ENCODE peak calls at places on chromosomes 5 and 9, in five cellular contexts. One of them, this sample, is unnamed.

GRCh38 chr9:110744753-110745522 is 76.3 kb downstream of the MUSK start:
- DNase-seq in fibroblast of pulmonary artery: peak
- DNase-seq in left lung: no peak
- DNase-seq in mammary epithelial cell: peak
- DNase-seq in AG04449: peak
- DNase-seq in this sample: no peak

GRCh38 chr5:142720561-142721275 is 34.8 kb upstream of the FGF1 start:
- DNase-seq in fibroblast of pulmonary artery: peak
- DNase-seq in left lung: no peak
- DNase-seq in mammary epithelial cell: peak
- DNase-seq in AG04449: no peak
- DNase-seq in this sample: peak

GRCh38 chr5:83209963-83210362 is 132.6 kb downstream of the XRCC4 start:
- DNase-seq in fibroblast of pulmonary artery: no peak
- DNase-seq in left lung: no peak
- DNase-seq in mammary epithelial cell: no peak
- DNase-seq in AG04449: no peak
- DNase-seq in this sample: no peak

GRCh38 chr9:95726756-95727155 is 148.7 kb upstream of the ERCC6L2 start:
- DNase-seq in fibroblast of pulmonary artery: peak
- DNase-seq in left lung: no peak
- DNase-seq in mammary epithelial cell: peak
- DNase-seq in AG04449: peak
- DNase-seq in this sample: no peak

GRCh38 chr5:144356489-144356888 is 185.8 kb downstream of the KCTD16 start:
- DNase-seq in fibroblast of pulmonary artery: no peak
- DNase-seq in left lung: no peak
- DNase-seq in mammary epithelial cell: no peak
- DNase-seq in AG04449: no peak
- DNase-seq in this sample: no peak

GRCh38 chr9:129685220-129685932 is 19.9 kb downstream of the PRRX2 start:
- DNase-seq in fibroblast of pulmonary artery: no peak
- DNase-seq in left lung: no peak
- DNase-seq in mammary epithelial cell: peak
- DNase-seq in AG04449: no peak
- DNase-seq in this sample: no peak

GRCh38 chr9:38482918-38483592 is 58.8 kb upstream of the IGFBPL1 start:
- DNase-seq in fibroblast of pulmonary artery: no peak
- DNase-seq in left lung: no peak
- DNase-seq in mammary epithelial cell: peak
- DNase-seq in AG04449: no peak
- DNase-seq in this sample: no peak

GRCh38 chr5:65482280-65482726 is 583 bp upstream of the ADAMTS6 start:
- DNase-seq in fibroblast of pulmonary artery: peak
- DNase-seq in left lung: no peak
- DNase-seq in mammary epithelial cell: peak
- DNase-seq in AG04449: no peak
- DNase-seq in this sample: no peak

GRCh38 chr5:14256756-14257393 is 113.7 kb downstream of the TRIO start:
- DNase-seq in fibroblast of pulmonary artery: no peak
- DNase-seq in left lung: no peak
- DNase-seq in mammary epithelial cell: no peak
- DNase-seq in AG04449: no peak
- DNase-seq in this sample: no peak

GRCh38 chr9:98992885-98993569 is 49.3 kb downstream of the COL15A1 start:
- DNase-seq in fibroblast of pulmonary artery: no peak
- DNase-seq in left lung: no peak
- DNase-seq in mammary epithelial cell: no peak
- DNase-seq in AG04449: no peak
- DNase-seq in this sample: no peak

GRCh38 chr5:59893436-59894227 is at the start of gene PDE4D:
- DNase-seq in fibroblast of pulmonary artery: peak
- DNase-seq in left lung: peak
- DNase-seq in mammary epithelial cell: peak
- DNase-seq in AG04449: no peak
- DNase-seq in this sample: peak

GRCh38 chr5:67178085-67178484 is 18.5 kb downstream of the CD180 start:
- DNase-seq in fibroblast of pulmonary artery: no peak
- DNase-seq in left lung: no peak
- DNase-seq in mammary epithelial cell: no peak
- DNase-seq in AG04449: no peak
- DNase-seq in this sample: no peak

GRCh38 chr9:21434202-21435014 is 5.8 kb upstream of the IFNA1 start:
- DNase-seq in fibroblast of pulmonary artery: peak
- DNase-seq in left lung: no peak
- DNase-seq in mammary epithelial cell: peak
- DNase-seq in AG04449: peak
- DNase-seq in this sample: no peak

GRCh38 chr9:87792831-87793288 is 66.9 kb downstream of the CTSL start:
- DNase-seq in fibroblast of pulmonary artery: peak
- DNase-seq in left lung: peak
- DNase-seq in mammary epithelial cell: peak
- DNase-seq in AG04449: no peak
- DNase-seq in this sample: peak

GRCh38 chr9:81724242-81724889 is 35.0 kb upstream of the TLE1 start:
- DNase-seq in fibroblast of pulmonary artery: peak
- DNase-seq in left lung: peak
- DNase-seq in mammary epithelial cell: no peak
- DNase-seq in AG04449: no peak
- DNase-seq in this sample: no peak

GRCh38 chr5:36885149-36885548 is 8.6 kb downstream of the NIPBL start:
- DNase-seq in fibroblast of pulmonary artery: no peak
- DNase-seq in left lung: peak
- DNase-seq in mammary epithelial cell: no peak
- DNase-seq in AG04449: no peak
- DNase-seq in this sample: peak

GRCh38 chr9:126401581-126401980 is 75.0 kb downstream of the MVB12B start:
- DNase-seq in fibroblast of pulmonary artery: no peak
- DNase-seq in left lung: no peak
- DNase-seq in mammary epithelial cell: no peak
- DNase-seq in AG04449: no peak
- DNase-seq in this sample: no peak
- H3K4me3 ChIP-seq in fibroblast of pulmonary artery: no peak
- H3K4me3 ChIP-seq in left lung: no peak
- H3K4me3 ChIP-seq in mammary epithelial cell: no peak
- H3K4me3 ChIP-seq in AG04449: no peak
- H3K4me3 ChIP-seq in this sample: no peak

GRCh38 chr9:72309366-72310133 is 55.5 kb downstream of the ZFAND5 start:
- DNase-seq in fibroblast of pulmonary artery: no peak
- DNase-seq in left lung: no peak
- DNase-seq in mammary epithelial cell: peak
- DNase-seq in AG04449: no peak
- DNase-seq in this sample: no peak

GRCh38 chr9:72313507-72313906 is 51.5 kb downstream of the ZFAND5 start:
- DNase-seq in fibroblast of pulmonary artery: no peak
- DNase-seq in left lung: no peak
- DNase-seq in mammary epithelial cell: no peak
- DNase-seq in AG04449: no peak
- DNase-seq in this sample: no peak

GRCh38 chr9:72315510-72316287 is 49.3 kb downstream of the ZFAND5 start:
- DNase-seq in fibroblast of pulmonary artery: peak
- DNase-seq in left lung: no peak
- DNase-seq in mammary epithelial cell: peak
- DNase-seq in AG04449: no peak
- DNase-seq in this sample: peak

GRCh38 chr9:72312563-72312962 is 52.4 kb downstream of the ZFAND5 start:
- DNase-seq in fibroblast of pulmonary artery: no peak
- DNase-seq in left lung: no peak
- DNase-seq in mammary epithelial cell: no peak
- DNase-seq in AG04449: no peak
- DNase-seq in this sample: no peak

DNA sequence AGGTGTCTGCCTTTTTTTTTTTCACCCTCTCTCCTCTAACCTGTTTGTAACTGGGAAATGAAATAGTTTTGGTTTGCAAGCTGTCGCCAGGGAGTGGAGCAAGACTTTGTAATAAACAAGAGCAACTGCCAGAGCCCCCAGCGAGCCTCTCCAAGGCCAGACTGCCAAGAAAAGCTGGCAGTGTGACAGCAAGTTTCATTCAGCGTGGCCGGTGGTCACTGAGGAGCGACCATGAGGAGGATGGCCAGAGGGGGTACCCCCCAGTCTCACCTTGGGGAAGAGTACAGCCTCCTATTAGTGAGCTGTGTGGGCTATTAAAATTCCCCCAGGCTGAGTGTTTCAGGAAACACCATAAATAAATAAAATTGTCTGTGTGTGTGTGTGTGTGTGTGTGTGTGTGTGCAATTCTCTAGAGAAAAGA is 49.9 kb downstream of the ZFAND5 start:
- DNase-seq in fibroblast of pulmonary artery: peak
- DNase-seq in left lung: no peak
- DNase-seq in mammary epithelial cell: peak
- DNase-seq in AG04449: no peak
- DNase-seq in this sample: peak
- H3K4me3 ChIP-seq in fibroblast of pulmonary artery: no peak
- H3K4me3 ChIP-seq in left lung: no peak
- H3K4me3 ChIP-seq in mammary epithelial cell: no peak
- H3K4me3 ChIP-seq in AG04449: no peak
- H3K4me3 ChIP-seq in this sample: peak

GRCh38 chr5:163506726-163507125 is 1.3 kb downstream of the MAT2B start:
- DNase-seq in fibroblast of pulmonary artery: peak
- DNase-seq in left lung: no peak
- DNase-seq in mammary epithelial cell: peak
- DNase-seq in AG04449: no peak
- DNase-seq in this sample: no peak

GRCh38 chr5:163505475-163506457 is at the start of gene MAT2B:
- DNase-seq in fibroblast of pulmonary artery: peak
- DNase-seq in left lung: peak
- DNase-seq in mammary epithelial cell: peak
- DNase-seq in AG04449: no peak
- DNase-seq in this sample: peak

GRCh38 chr5:163508753-163509152 is 3.3 kb downstream of the MAT2B start:
- DNase-seq in fibroblast of pulmonary artery: no peak
- DNase-seq in left lung: no peak
- DNase-seq in mammary epithelial cell: no peak
- DNase-seq in AG04449: no peak
- DNase-seq in this sample: no peak

GRCh38 chr5:163505049-163505474 is 357 bp upstream of the MAT2B start:
- DNase-seq in fibroblast of pulmonary artery: no peak
- DNase-seq in left lung: no peak
- DNase-seq in mammary epithelial cell: no peak
- DNase-seq in AG04449: no peak
- DNase-seq in this sample: no peak

GRCh38 chr5:163509288-163510040 is 4.0 kb downstream of the MAT2B start:
- DNase-seq in fibroblast of pulmonary artery: peak
- DNase-seq in left lung: no peak
- DNase-seq in mammary epithelial cell: peak
- DNase-seq in AG04449: no peak
- DNase-seq in this sample: no peak
- H3K4me3 ChIP-seq in fibroblast of pulmonary artery: peak
- H3K4me3 ChIP-seq in left lung: no peak
- H3K4me3 ChIP-seq in mammary epithelial cell: peak
- H3K4me3 ChIP-seq in AG04449: no peak
- H3K4me3 ChIP-seq in this sample: peak

GRCh38 chr5:61353293-61353692 is 21.2 kb downstream of the ZSWIM6 start:
- DNase-seq in fibroblast of pulmonary artery: no peak
- DNase-seq in left lung: no peak
- DNase-seq in mammary epithelial cell: no peak
- DNase-seq in AG04449: no peak
- DNase-seq in this sample: no peak
- H3K4me3 ChIP-seq in fibroblast of pulmonary artery: no peak
- H3K4me3 ChIP-seq in left lung: no peak
- H3K4me3 ChIP-seq in mammary epithelial cell: no peak
- H3K4me3 ChIP-seq in AG04449: no peak
- H3K4me3 ChIP-seq in this sample: no peak

GRCh38 chr5:173611706-173612105 is 4.7 kb downstream of the BOD1 start:
- DNase-seq in fibroblast of pulmonary artery: no peak
- DNase-seq in left lung: no peak
- DNase-seq in mammary epithelial cell: no peak
- DNase-seq in AG04449: no peak
- DNase-seq in this sample: no peak

GRCh38 chr5:173614591-173614990 is 1.9 kb downstream of the BOD1 start:
- DNase-seq in fibroblast of pulmonary artery: no peak
- DNase-seq in left lung: no peak
- DNase-seq in mammary epithelial cell: no peak
- DNase-seq in AG04449: no peak
- DNase-seq in this sample: no peak

GRCh38 chr5:173612948-173613347 is 3.5 kb downstream of the BOD1 start:
- DNase-seq in fibroblast of pulmonary artery: peak
- DNase-seq in left lung: no peak
- DNase-seq in mammary epithelial cell: peak
- DNase-seq in AG04449: no peak
- DNase-seq in this sample: no peak

GRCh38 chr5:173615884-173616576 is 420 bp downstream of the BOD1 start:
- DNase-seq in fibroblast of pulmonary artery: peak
- DNase-seq in left lung: no peak
- DNase-seq in mammary epithelial cell: peak
- DNase-seq in AG04449: peak
- DNase-seq in this sample: peak

DNA sequence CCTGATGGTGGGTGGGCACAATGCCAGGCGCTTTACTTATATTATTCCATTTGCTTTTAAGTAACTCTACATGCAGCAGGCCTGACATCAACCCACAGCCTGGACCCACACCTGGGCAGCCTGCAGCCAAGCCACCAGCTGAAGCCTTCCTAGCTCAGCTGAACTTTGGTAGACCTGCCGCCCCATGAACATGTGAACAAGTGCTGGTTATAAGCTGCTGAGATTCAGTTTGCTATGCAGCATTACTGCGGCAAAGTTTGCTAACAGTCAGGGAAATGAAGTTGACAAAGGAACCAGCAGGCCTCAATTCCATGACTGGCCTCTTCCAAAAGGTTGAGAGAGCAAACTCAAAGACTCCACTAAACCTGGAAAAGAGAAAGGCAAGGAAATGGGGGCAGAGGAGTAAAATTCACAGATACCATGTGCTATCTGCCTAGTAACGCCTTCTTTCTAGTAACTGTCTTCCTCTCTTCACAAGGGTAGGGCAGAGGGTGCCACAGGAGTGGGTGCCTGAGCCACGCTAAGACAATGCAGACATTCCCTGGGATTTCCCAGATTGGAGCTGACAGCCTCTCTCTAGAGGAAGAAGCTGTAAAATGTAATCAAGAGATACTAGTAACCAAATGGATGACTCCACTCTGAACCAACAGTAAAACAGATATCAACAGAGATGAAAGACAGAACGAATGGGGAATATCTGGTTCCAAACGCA is 2.9 kb downstream of the BOD1 start:
- DNase-seq in fibroblast of pulmonary artery: no peak
- DNase-seq in left lung: no peak
- DNase-seq in mammary epithelial cell: no peak
- DNase-seq in AG04449: no peak
- DNase-seq in this sample: no peak
- H3K4me3 ChIP-seq in fibroblast of pulmonary artery: no peak
- H3K4me3 ChIP-seq in left lung: no peak
- H3K4me3 ChIP-seq in mammary epithelial cell: no peak
- H3K4me3 ChIP-seq in AG04449: no peak
- H3K4me3 ChIP-seq in this sample: no peak

This sample was measured in lower lobe of right lung.